ENCODE peak calls at places on chromosomes 11 and 22, in eight cellular contexts. O, M, C, H, E, N, Y and B are unnamed samples.

GRCh38 chr11:128342511-128343133 is 244.7 kb downstream of the ETS1 start:
- DNase-seq in O (no peak), M (no peak), C (no peak), H (peak), E (peak), N (peak), Y (no peak), B (no peak)

GRCh38 chr11:86162257-86162656 is 82.3 kb upstream of the EED start:
- DNase-seq in O (no peak), M (peak), C (no peak), H (peak), E (peak), N (no peak), Y (no peak), B (no peak)

GRCh38 chr11:63622318-63622717 is 8.1 kb upstream of the PLAAT3 start:
- DNase-seq in O (no peak), M (no peak), C (no peak), H (peak), E (no peak), N (no peak), Y (no peak), B (no peak)

GRCh38 chr11:9664276-9665171 is 647 bp downstream of the SWAP70 start:
- DNase-seq in O (peak), M (no peak), C (peak), H (peak), E (peak), N (peak), Y (no peak), B (no peak)

GRCh38 chr11:90223248-90223585 is 368 bp upstream of the CHORDC1 start:
- DNase-seq in O (no peak), M (no peak), C (no peak), H (no peak), E (no peak), N (no peak), Y (no peak), B (peak)

GRCh38 chr11:10730151-10730550 is 20.9 kb upstream of the CTR9 start:
- DNase-seq in O (no peak), M (no peak), C (no peak), H (no peak), E (no peak), N (no peak), Y (no peak), B (no peak)

GRCh38 chr11:133176748-133177147 is 355.6 kb downstream of the OPCML start:
- DNase-seq in O (no peak), M (no peak), C (no peak), H (no peak), E (no peak), N (no peak), Y (no peak), B (no peak)

GRCh38 chr11:13596601-13597000 is 71.9 kb upstream of the FAR1 start:
- DNase-seq in O (no peak), M (no peak), C (no peak), H (no peak), E (no peak), N (no peak), Y (no peak), B (no peak)

GRCh38 chr11:121544956-121545355 is 92.2 kb upstream of the SORL1-AS1 start:
- DNase-seq in O (no peak), M (no peak), C (no peak), H (no peak), E (no peak), N (no peak), Y (no peak), B (no peak)

GRCh38 chr22:32475428-32476010 is 908 bp downstream of the FBXO7 start:
- DNase-seq in O (peak), M (peak), C (no peak), H (no peak), E (peak), N (peak), Y (no peak), B (no peak)

GRCh38 chr22:17880020-17880419 is 105.8 kb upstream of the BID start:
- DNase-seq in O (no peak), M (no peak), C (no peak), H (no peak), E (no peak), N (no peak), Y (no peak), B (no peak)

GRCh38 chr11:67441082-67441683 is 2.1 kb downstream of the CORO1B start:
- DNase-seq in O (no peak), M (no peak), C (no peak), H (no peak), E (no peak), N (no peak), Y (no peak), B (no peak)

GRCh38 chr11:117830072-117830471 is 5.5 kb upstream of the FXYD2 start:
- DNase-seq in O (no peak), M (peak), C (no peak), H (no peak), E (no peak), N (no peak), Y (no peak), B (no peak)

GRCh38 chr11:75323609-75324008 is 27.9 kb downstream of the ARRB1 start:
- DNase-seq in O (no peak), M (no peak), C (no peak), H (no peak), E (no peak), N (no peak), Y (no peak), B (no peak)

GRCh38 chr22:26541167-26541819 is 29.0 kb upstream of the TFIP11 start:
- DNase-seq in O (no peak), M (no peak), C (no peak), H (no peak), E (no peak), N (no peak), Y (no peak), B (no peak)

GRCh38 chr11:43959321-43959995 is 17.0 kb downstream of the C11orf96 start:
- DNase-seq in O (no peak), M (no peak), C (no peak), H (no peak), E (no peak), N (no peak), Y (no peak), B (no peak)

GRCh38 chr11:121572581-121573059 is 119.9 kb upstream of the SORL1-AS1 start:
- DNase-seq in O (no peak), M (peak), C (no peak), H (no peak), E (no peak), N (no peak), Y (no peak), B (no peak)

GRCh38 chr22:27107824-27108223 is 450.4 kb downstream of the MIAT start:
- DNase-seq in O (no peak), M (no peak), C (no peak), H (peak), E (peak), N (no peak), Y (no peak), B (peak)

GRCh38 chr11:1839924-1840779 is 1.4 kb downstream of the TNNI2 start:
- DNase-seq in O (no peak), M (no peak), C (no peak), H (no peak), E (no peak), N (peak), Y (no peak), B (no peak)

GRCh38 chr11:819943-820649 is 1.4 kb downstream of the PNPLA2 start:
- DNase-seq in O (peak), M (peak), C (no peak), H (peak), E (peak), N (peak), Y (peak), B (peak)

GRCh38 chr22:46092646-46093410 is 57.5 kb upstream of the PPARA start:
- DNase-seq in O (no peak), M (no peak), C (no peak), H (no peak), E (no peak), N (no peak), Y (no peak), B (no peak)

GRCh38 chr11:31810779-31811647 is at the start of gene PAX6:
- DNase-seq in O (peak), M (peak), C (peak), H (peak), E (no peak), N (peak), Y (no peak), B (no peak)

GRCh38 chr11:68334923-68335322 is 22.5 kb downstream of the LRP5 start:
- DNase-seq in O (no peak), M (no peak), C (no peak), H (no peak), E (no peak), N (no peak), Y (no peak), B (no peak)

GRCh38 chr22:26579331-26579886 is 10.5 kb downstream of the TPST2 start:
- DNase-seq in O (no peak), M (no peak), C (no peak), H (no peak), E (no peak), N (peak), Y (no peak), B (no peak)

GRCh38 chr11:7551571-7551970 is 37.8 kb downstream of the PPFIBP2 start:
- DNase-seq in O (no peak), M (no peak), C (no peak), H (peak), E (peak), N (no peak), Y (no peak), B (no peak)

GRCh38 chr11:102614485-102614884 is 10.6 kb downstream of the MMP20 start:
- DNase-seq in O (no peak), M (no peak), C (no peak), H (no peak), E (no peak), N (no peak), Y (no peak), B (no peak)

GRCh38 chr22:17922925-17923898 is 101.1 kb downstream of the MICAL3 start:
- DNase-seq in O (no peak), M (no peak), C (no peak), H (no peak), E (peak), N (no peak), Y (no peak), B (no peak)

GRCh38 chr11:17699157-17700114 is 19.9 kb upstream of the MYOD1 start:
- DNase-seq in O (no peak), M (no peak), C (no peak), H (no peak), E (no peak), N (no peak), Y (no peak), B (no peak)

GRCh38 chr22:37442537-37442936 is 15.3 kb upstream of the ELFN2 start:
- DNase-seq in O (no peak), M (no peak), C (no peak), H (peak), E (peak), N (no peak), Y (no peak), B (no peak)

GRCh38 chr11:35403765-35404396 is 15.5 kb downstream of the SLC1A2 start:
- DNase-seq in O (no peak), M (no peak), C (no peak), H (no peak), E (no peak), N (no peak), Y (no peak), B (no peak)
- TF ChIP-seq CTCF in O (no peak), M (no peak), C (no peak), H (no peak), E (no peak), N (no peak), Y (no peak), B (no peak)

GRCh38 chr11:65811764-65812475 is 21.8 kb upstream of the SNX32 start:
- DNase-seq in O (no peak), M (no peak), C (no peak), H (no peak), E (no peak), N (no peak), Y (no peak), B (no peak)
- TF ChIP-seq CTCF in O (no peak), M (no peak), C (no peak), H (no peak), E (no peak), N (no peak), Y (no peak), B (no peak)

DNA sequence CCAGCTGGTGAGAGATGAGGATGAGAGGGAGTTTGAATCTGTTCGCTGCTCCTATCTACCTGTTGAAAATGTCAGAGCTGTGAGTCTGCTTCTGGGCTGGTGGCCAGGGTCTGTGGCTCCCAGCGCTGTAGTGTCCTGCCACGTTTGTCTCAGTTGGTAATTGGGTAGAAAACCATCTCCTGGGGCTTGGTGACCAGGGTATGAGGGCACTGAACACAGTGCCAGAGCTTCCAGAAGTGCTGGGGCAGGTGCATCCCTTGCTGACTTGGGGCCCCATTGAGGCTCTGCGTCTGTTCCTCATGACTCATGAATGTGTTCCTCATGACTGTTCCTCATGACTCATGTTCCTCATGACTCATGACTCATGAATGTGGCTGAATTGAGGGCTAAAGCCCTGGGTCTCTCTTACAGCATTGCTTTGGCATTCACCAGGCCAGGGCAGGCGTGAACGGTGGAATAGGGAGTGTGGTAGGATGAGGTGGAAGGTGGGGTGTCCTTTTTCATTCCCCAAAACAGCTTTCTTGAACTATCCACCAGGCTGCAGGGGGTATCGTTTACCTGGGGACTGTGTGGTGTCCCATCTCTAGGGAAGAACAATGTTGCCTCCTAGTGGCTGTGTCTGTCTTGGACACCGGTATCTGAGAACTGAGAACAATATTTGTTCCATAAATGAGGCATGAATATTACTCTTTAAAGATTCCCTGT is 139.5 kb downstream of the COMMD9 start:
- DNase-seq in O (peak), M (peak), C (peak), H (peak), E (peak), N (peak), Y (no peak), B (peak)
- TF ChIP-seq CTCF in O (peak), M (peak), C (peak), H (peak), E (peak), N (peak), Y (peak), B (no peak)

GRCh38 chr11:36945384-36945783 is 347.3 kb upstream of the RAG2 start:
- DNase-seq in O (no peak), M (no peak), C (no peak), H (no peak), E (peak), N (no peak), Y (no peak), B (no peak)
- TF ChIP-seq CTCF in O (peak), M (peak), C (peak), H (peak), E (no peak), N (peak), Y (peak), B (no peak)

DNA sequence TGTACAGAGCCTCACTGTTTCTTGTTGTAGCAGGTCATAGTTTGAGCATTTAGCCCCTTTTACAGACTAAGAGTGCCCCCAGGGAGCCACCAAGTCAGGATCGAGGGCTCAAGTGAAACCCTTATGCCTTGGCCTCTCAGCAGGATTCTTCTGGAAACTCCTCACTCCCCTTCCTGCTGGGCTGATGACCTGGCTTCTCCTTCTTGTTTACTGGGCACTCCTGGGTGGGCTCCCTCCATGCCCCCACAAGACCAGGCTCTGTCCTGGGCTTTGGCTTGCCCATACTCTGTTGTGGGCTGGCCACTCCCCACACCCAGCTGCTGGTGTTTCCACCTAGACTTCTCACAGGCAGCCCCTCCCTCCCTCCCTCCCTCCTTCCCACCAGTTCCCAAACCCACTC is 69.6 kb downstream of the MED15 start:
- DNase-seq in O (no peak), M (no peak), C (no peak), H (no peak), E (no peak), N (no peak), Y (no peak), B (no peak)
- TF ChIP-seq CTCF in O (no peak), M (no peak), C (no peak), H (no peak), E (no peak), N (no peak), Y (no peak), B (no peak)

DNA sequence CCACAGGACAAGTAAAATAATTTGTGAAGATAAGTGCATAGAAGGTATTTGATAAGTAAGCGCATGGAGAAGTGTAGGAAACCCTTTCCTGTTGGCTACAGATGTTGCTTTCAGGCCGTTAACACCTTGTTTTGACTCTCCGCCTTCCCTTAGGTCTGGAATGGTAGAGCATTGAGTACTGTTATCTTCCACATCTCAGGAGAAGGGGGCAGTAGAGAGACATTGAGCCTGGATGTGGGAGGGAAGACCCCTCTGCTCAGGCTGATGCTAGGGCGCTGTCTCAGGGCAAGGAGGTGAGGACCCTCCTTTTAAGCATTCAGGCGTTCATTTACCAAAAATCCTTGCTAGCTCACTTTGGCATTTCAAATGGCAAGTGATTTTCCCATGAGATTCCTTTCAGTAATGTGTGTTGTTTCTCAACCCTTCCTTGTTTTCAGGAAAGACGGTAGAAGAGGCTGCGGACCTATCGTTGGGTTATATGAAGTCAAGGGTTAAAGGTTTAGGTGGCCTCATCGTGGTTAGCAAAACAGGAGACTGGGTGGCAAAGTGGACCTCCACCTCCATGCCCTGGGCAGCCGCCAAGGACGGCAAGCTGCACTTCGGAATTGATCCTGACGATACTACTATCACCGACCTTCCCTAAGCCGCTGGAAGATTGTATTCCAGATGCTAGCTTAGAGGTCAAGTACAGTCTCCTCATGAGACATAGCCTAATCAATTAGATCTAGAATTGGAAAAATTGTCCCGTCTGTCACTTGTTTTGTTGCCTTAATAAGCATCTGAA is 27.0 kb upstream of the SCGB1A1 start:
- DNase-seq in O (no peak), M (no peak), C (no peak), H (no peak), E (no peak), N (no peak), Y (no peak), B (no peak)
- TF ChIP-seq CTCF in O (no peak), M (no peak), C (no peak), H (no peak), E (no peak), N (no peak), Y (peak), B (no peak)

DNA sequence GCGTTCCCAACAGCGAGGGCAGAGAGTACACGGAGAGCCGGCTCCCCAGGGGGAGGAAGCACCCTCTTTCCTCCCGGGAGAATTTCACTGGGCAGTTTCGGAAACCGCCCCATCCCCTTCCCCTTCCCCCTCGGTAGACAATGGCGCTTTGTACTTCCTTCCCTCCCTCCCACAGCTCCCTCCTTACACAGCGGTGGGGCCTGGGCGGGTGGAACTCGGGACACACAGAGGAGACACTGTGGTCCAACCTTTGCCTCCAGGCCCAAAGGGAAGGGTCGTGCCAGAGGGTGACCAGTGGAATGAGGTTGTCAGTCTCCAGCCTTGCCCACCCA is 4.3 kb downstream of the SMTN start:
- DNase-seq in O (no peak), M (peak), C (no peak), H (peak), E (no peak), N (no peak), Y (no peak), B (no peak)
- TF ChIP-seq CTCF in O (peak), M (no peak), C (no peak), H (no peak), E (no peak), N (no peak), Y (peak), B (no peak)